ENCODE peak calls at places on chromosomes 16 and 17, in ten cellular contexts. M is breast epithelium; I is sigmoid colon; E is left ventricle myocardium inferior; G is ascending aorta; D is CD4-positive, alpha-beta memory T cell; L is MM.1S; X is tibial artery; U is Peyer's patch; R is cardiac muscle cell. W is an unnamed sample.

GRCh38 chr17:37276475-37276874 is 99.3 kb upstream of the C17orf78 start:
- DNase-seq in M (no peak), I (no peak), E (no peak), G (no peak), D (no peak), L (no peak), X (no peak), U (no peak), R (no peak), W (no peak)

GRCh38 chr16:87995644-87996043 is 44.4 kb downstream of the BANP start:
- DNase-seq in M (no peak), I (peak; percentile 51), E (no peak), G (peak; percentile 52), D (no peak), L (no peak), X (no peak), U (no peak), R (no peak), W (no peak)

GRCh38 chr17:59649886-59650285 is 30.2 kb downstream of the CLTC start:
- DNase-seq in M (no peak), I (no peak), E (no peak), G (no peak), D (no peak), L (no peak), X (no peak), U (no peak), R (no peak), W (no peak)

GRCh38 chr16:50215680-50216079 is 50.7 kb upstream of the ADCY7 start:
- DNase-seq in M (no peak), I (no peak), E (no peak), G (no peak), D (no peak), L (no peak), X (no peak), U (no peak), R (no peak), W (no peak)

GRCh38 chr17:72287586-72287985 is 166.8 kb downstream of the SOX9 start:
- DNase-seq in M (peak; percentile 65), I (no peak), E (no peak), G (peak; percentile 27), D (no peak), L (no peak), X (no peak), U (no peak), R (no peak), W (no peak)

GRCh38 chr16:11755022-11755760 is 12.5 kb upstream of the TXNDC11 start:
- DNase-seq in M (no peak), I (no peak), E (no peak), G (no peak), D (no peak), L (no peak), X (no peak), U (no peak), R (no peak), W (no peak)

GRCh38 chr17:55962931-55963378 is 190.3 kb upstream of the ANKFN1 start:
- DNase-seq in M (no peak), I (no peak), E (peak; percentile 20), G (no peak), D (no peak), L (no peak), X (no peak), U (peak; percentile 60), R (peak; percentile 5), W (no peak)

GRCh38 chr17:73390851-73391250 is 79.0 kb upstream of the CDC42EP4 start:
- DNase-seq in M (no peak), I (no peak), E (no peak), G (no peak), D (no peak), L (no peak), X (no peak), U (no peak), R (no peak), W (no peak)

GRCh38 chr17:42832934-42833770 is at the start of gene PSME3:
- DNase-seq in M (peak; percentile 85), I (peak; percentile 94), E (peak; percentile 91), G (peak; percentile 96), D (peak; percentile 89), L (peak; percentile 94), X (peak; percentile 87), U (peak; percentile 95), R (peak; percentile 94), W (peak; percentile 90)

GRCh38 chr17:7484067-7484963 is at the start of gene POLR2A:
- DNase-seq in M (peak; percentile 98), I (peak; percentile 100), E (peak; percentile 99), G (peak; percentile 99), D (peak; percentile 98), L (peak; percentile 97), X (peak; percentile 98), U (peak; percentile 98), R (peak; percentile 96), W (peak; percentile 99)

GRCh38 chr17:41816637-41817320 is 4.0 kb downstream of the FKBP10 start:
- DNase-seq in M (no peak), I (no peak), E (no peak), G (no peak), D (no peak), L (no peak), X (no peak), U (no peak), R (no peak), W (no peak)
- H3K27ac ChIP-seq in M (no peak overlapping the region), I (no peak overlapping the region), E (no peak overlapping the region), G (no peak overlapping the region), D (no peak overlapping the region), L (no peak overlapping the region), X (no peak overlapping the region), U (no peak overlapping the region), R (no peak overlapping the region), W (no peak overlapping the region)

DNA sequence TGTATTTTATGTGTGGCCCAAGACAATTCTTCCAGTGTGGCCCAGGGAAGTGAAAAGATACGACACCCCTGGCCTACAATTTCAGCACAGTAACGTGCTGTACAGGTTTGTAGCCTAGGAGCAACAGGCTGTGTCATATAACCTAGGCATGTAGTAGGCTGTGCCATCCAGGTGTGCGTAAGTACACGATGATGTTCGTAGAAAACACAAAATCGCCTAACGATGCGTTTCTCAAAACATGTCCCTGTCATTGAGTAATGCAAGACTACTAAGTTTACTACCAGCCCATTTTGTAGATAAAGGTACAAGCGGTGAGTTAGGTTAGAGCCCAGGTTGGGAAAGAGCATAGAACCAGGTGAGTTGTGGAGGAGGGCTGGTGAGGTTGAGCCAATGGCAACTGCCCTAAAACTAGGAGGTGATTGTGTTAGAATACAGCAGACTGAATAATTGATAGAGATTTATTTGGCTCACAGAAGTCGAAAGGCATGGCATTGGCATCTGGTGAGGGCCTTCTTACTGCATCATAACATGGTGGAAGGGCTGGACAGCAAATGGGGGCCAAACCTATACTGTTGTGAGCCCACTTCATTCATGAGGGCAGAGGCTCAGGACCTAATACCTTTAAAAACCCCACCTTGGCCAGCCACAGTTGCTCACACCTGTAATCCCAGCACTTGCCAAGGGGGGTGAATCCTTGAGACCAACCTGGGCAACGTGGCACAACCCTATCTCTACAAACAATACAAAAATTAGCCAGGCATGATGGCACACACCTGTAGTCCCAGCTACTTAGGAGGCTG is 4.2 kb downstream of the EIF1 start:
- DNase-seq in M (no peak), I (no peak), E (no peak), G (no peak), D (peak; percentile 44), L (no peak), X (no peak), U (no peak), R (no peak), W (peak; percentile 36)
- H3K27ac ChIP-seq in M (peak overlapping the region; percentile 35), I (no peak overlapping the region), E (no peak overlapping the region), G (no peak overlapping the region), D (no peak overlapping the region), L (no peak overlapping the region), X (no peak overlapping the region), U (peak overlapping the region; percentile 4), R (peak overlapping the region; percentile 29), W (no peak overlapping the region)

DNA sequence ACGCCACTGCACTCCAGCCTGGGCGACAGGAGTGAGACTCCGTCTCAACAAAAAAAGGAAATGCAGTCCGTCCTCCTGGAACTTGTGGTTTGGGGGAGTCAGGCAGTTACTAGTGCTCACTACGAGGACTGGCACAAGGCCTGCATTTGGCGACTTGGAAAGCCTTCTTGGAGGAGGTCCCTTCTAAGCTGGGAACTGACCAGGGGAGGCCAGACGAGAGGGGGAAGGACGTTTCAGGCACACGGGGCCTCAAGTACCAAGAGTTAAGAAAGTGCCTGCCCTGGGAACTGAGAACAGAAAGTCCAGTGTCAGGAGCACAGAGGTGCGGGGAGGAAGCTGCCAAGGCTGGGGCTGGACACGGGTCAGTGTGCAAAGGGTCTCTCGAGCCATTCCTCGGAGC is 89.9 kb downstream of the ABR start:
- DNase-seq in M (no peak), I (no peak), E (no peak), G (peak; percentile 85), D (no peak), L (no peak), X (peak; percentile 49), U (no peak), R (no peak), W (no peak)
- H3K27ac ChIP-seq in M (peak overlapping the region; percentile 89), I (no peak overlapping the region), E (peak overlapping the region; percentile 86), G (peak overlapping the region; percentile 77), D (no peak overlapping the region), L (no peak overlapping the region), X (peak overlapping the region; percentile 80), U (peak overlapping the region; percentile 20), R (peak overlapping the region; percentile 62), W (no peak overlapping the region)

DNA sequence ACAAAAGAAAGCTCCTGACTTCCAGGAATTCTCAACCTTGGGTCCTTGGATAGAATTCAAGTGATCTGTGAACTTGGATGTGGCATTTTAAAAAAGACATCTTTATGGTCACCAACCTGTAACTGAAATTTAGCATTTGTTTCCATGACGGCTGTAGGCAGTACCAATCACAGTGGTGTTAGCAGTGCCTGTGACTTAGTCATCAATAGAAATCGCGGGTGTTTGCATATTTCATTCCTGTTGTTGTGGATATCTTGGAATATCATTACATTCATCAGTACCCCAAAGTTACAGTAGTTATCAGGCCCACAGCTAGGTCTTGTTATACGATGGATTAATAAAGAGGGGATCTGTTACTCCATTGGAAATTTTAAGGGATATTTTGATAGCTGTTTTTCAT is 81.6 kb downstream of the CMIP start:
- DNase-seq in M (no peak), I (no peak), E (no peak), G (no peak), D (no peak), L (no peak), X (no peak), U (no peak), R (no peak), W (no peak)
- H3K27ac ChIP-seq in M (peak overlapping the region; percentile 88), I (peak overlapping the region; percentile 64), E (peak overlapping the region; percentile 66), G (no peak overlapping the region), D (no peak overlapping the region), L (no peak overlapping the region), X (no peak overlapping the region), U (peak overlapping the region; percentile 8), R (no peak overlapping the region), W (no peak overlapping the region)